ENCODE peak calls at places on chromosomes 5 and 9, in eight cellular contexts. U is CD4-positive, alpha-beta memory T cell; J is fibroblast of mammary gland; D is fibroblast of pulmonary artery; S is CD8-positive, alpha-beta memory T cell; W is cardiac muscle cell; T is HepG2; F is cardiac fibroblast. N is an unnamed sample.

GRCh38 chr9:12923472-12924009 is 148.7 kb downstream of the LURAP1L start:
- DNase-seq in U (no peak), J (peak; percentile 98), D (peak; percentile 96), S (no peak), W (peak; percentile 97), T (no peak), F (peak; percentile 97), N (peak; percentile 94)

GRCh38 chr9:107704791-107705190 is 215.2 kb upstream of the KLF4 start:
- DNase-seq in U (no peak), J (peak; percentile 18), D (no peak), S (no peak), W (no peak), T (no peak), F (no peak), N (no peak)

GRCh38 chr5:132394681-132395259 is 25.3 kb downstream of the SLC22A5 start:
- DNase-seq in U (no peak), J (no peak), D (no peak), S (no peak), W (no peak), T (no peak), F (no peak), N (no peak)

GRCh38 chr5:74242516-74242915 is 398.0 kb downstream of the ENC1 start:
- DNase-seq in U (no peak), J (no peak), D (no peak), S (no peak), W (no peak), T (no peak), F (no peak), N (no peak)

GRCh38 chr9:131627846-131628820 is 82.8 kb downstream of the PRRT1B start:
- DNase-seq in U (peak; percentile 75), J (peak; percentile 39), D (peak; percentile 59), S (peak; percentile 92), W (peak; percentile 88), T (no peak), F (peak; percentile 67), N (no peak)

GRCh38 chr5:118326496-118327045 is 661.8 kb downstream of the DTWD2 start:
- DNase-seq in U (no peak), J (no peak), D (peak; percentile 8), S (no peak), W (no peak), T (no peak), F (no peak), N (peak; percentile 43)

GRCh38 chr5:78671609-78672008 is 23.0 kb upstream of the LHFPL2 start:
- DNase-seq in U (no peak), J (peak; percentile 16), D (no peak), S (no peak), W (peak; percentile 83), T (peak; percentile 15), F (peak; percentile 78), N (no peak)

GRCh38 chr5:158635565-158635964 is 464.2 kb downstream of the EBF1 start:
- DNase-seq in U (no peak), J (no peak), D (no peak), S (no peak), W (no peak), T (no peak), F (no peak), N (no peak)

GRCh38 chr5:68406344-68406743 is 190.8 kb downstream of the PIK3R1 start:
- DNase-seq in U (no peak), J (no peak), D (no peak), S (no peak), W (no peak), T (no peak), F (no peak), N (no peak)

GRCh38 chr5:123174916-123175481 is 86.0 kb downstream of the PRDM6 start:
- DNase-seq in U (no peak), J (no peak), D (no peak), S (no peak), W (no peak), T (no peak), F (no peak), N (no peak)

GRCh38 chr5:179292681-179293080 is 52.6 kb downstream of the ADAMTS2 start:
- DNase-seq in U (no peak), J (no peak), D (no peak), S (peak; percentile 6), W (no peak), T (no peak), F (no peak), N (no peak)

GRCh38 chr9:119375892-119376291 is 6.7 kb upstream of the BRINP1 start:
- DNase-seq in U (no peak), J (peak; percentile 43), D (no peak), S (no peak), W (no peak), T (peak; percentile 29), F (no peak), N (no peak)

DNA sequence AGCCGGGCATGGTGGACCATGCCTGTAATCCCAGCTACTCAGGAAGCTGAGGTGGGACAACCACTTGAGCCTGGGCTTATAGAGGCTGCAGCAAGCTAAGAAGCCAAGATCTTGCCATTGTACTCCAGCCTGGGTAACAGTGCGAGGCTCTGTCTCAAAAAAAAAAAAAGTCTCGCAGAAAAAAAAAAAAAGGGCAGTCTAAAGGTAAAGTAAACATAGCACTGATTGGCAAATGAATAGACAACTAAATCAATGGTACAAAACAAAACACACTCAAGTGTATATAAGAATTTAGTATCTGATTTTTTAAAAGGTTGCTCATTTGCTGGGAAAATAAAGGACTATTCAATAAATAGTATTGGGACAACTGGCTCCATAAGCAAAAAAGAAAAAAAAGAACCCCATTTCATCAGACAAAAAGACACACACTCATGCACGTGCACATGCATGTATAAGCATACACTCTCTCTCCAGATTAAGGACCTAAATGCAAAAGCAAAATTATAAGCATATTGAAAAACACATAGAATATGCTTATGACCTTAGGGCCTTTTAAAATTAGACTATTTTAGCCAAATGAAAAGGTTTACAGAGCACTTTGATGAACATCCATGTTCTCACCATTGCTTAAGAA is 5.7 kb downstream of the IL6ST start:
- DNase-seq in U (no peak), J (no peak), D (no peak), S (no peak), W (no peak), T (peak; percentile 42), F (no peak), N (no peak)
- H3K4me3 ChIP-seq in U (no peak overlapping the region), J (no peak overlapping the region), D (peak overlapping the region; percentile 42), S (no peak overlapping the region), W (no peak overlapping the region), T (peak overlapping the region; percentile 24), F (no peak overlapping the region), N (no peak overlapping the region)

GRCh38 chr9:38484076-38484637 is 59.9 kb upstream of the IGFBPL1 start:
- DNase-seq in U (no peak), J (no peak), D (no peak), S (no peak), W (no peak), T (no peak), F (no peak), N (no peak)
- H3K4me3 ChIP-seq in U (no peak overlapping the region), J (no peak overlapping the region), D (no peak overlapping the region), S (no peak overlapping the region), W (no peak overlapping the region), T (no peak overlapping the region), F (no peak overlapping the region), N (no peak overlapping the region)

DNA sequence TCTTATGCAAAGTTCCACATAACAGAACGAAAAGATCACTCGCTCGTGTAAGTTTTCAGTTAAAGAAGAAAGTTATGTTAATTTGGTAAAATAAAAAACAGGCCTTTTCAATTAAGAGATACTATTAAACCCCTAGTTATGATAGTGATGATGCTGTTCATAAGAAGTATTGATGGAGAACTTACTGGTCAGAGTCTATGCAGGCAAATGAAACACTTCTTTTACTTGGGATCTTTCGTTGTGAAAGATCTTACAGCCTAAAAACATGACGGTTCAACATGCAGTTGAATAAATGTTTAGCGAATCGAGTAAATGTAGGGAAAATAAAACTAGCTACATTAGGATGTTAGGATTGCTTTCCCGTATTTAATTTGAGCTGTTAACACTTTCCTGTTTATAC is 2.0 kb downstream of the RHOBTB3 start:
- DNase-seq in U (no peak), J (no peak), D (no peak), S (no peak), W (no peak), T (no peak), F (no peak), N (no peak)
- H3K4me3 ChIP-seq in U (no peak overlapping the region), J (peak overlapping the region; percentile 86), D (peak overlapping the region; percentile 93), S (no peak overlapping the region), W (peak overlapping the region; percentile 96), T (no peak overlapping the region), F (peak overlapping the region; percentile 91), N (peak overlapping the region; percentile 89)

DNA sequence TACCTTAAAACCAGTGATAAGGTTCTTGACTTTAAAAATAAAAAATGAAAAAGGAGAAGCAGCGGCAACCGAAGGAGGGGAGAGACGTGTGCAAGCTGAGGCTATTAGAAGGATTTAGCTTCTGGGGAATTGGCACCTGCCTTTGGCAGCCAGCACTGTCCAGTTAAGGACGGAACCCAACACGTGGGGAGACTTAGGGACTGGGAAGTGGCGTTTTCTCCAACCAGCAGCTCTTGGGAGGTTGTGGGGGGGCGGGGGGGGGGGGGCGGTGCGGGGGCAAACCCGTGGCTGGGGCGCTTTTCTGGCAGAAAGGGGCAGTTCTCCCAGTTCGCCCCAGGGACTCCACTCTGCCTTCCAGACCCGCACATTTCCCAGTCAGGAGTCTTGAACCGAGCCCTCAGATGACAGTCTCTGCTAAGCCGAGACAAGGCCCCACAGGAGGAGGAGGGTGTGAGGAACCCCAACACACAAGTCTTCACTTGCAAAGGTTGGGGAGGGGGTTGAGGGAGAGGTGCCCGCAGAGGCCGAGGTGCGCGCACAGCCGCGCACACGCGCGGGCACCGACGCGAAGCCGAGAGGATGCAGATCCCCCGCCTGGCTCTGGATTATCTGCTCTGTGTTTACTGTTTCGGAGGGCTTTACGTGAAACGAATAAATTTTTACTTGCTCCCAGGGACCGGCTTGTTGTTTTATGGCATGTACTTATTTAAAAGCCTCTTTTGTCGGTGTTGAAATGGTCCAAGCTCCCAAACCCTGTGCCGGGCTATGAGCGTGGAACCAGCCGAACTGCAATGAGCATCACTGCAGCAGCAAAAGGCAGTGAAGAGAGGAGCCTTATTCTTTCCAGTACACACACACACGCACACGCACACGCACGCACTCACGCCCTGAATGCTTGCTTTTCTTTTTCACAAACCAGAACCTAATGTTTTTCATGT is 297.5 kb downstream of the PARP8 start:
- DNase-seq in U (no peak), J (no peak), D (no peak), S (no peak), W (no peak), T (no peak), F (no peak), N (no peak)
- H3K4me3 ChIP-seq in U (peak overlapping the region; percentile 14), J (peak overlapping the region; percentile 34), D (peak overlapping the region; percentile 52), S (peak overlapping the region; percentile 61), W (peak overlapping the region; percentile 34), T (no peak overlapping the region), F (peak overlapping the region; percentile 44), N (peak overlapping the region; percentile 45)

GRCh38 chr9:123391233-123391632 is 35.2 kb downstream of the CRB2 start:
- DNase-seq in U (no peak), J (no peak), D (no peak), S (no peak), W (no peak), T (no peak), F (no peak), N (no peak)

GRCh38 chr9:123392802-123393201 is 36.8 kb downstream of the CRB2 start:
- DNase-seq in U (no peak), J (no peak), D (no peak), S (no peak), W (no peak), T (no peak), F (no peak), N (no peak)

GRCh38 chr9:123390337-123391135 is 34.5 kb downstream of the CRB2 start:
- DNase-seq in U (no peak), J (no peak), D (no peak), S (no peak), W (no peak), T (no peak), F (no peak), N (no peak)

GRCh38 chr9:123389698-123390097 is 33.7 kb downstream of the CRB2 start:
- DNase-seq in U (no peak), J (no peak), D (no peak), S (no peak), W (no peak), T (no peak), F (no peak), N (no peak)

GRCh38 chr9:123391946-123392345 is 35.9 kb downstream of the CRB2 start:
- DNase-seq in U (no peak), J (no peak), D (no peak), S (no peak), W (no peak), T (no peak), F (no peak), N (no peak)
- H3K4me3 ChIP-seq in U (no peak overlapping the region), J (no peak overlapping the region), D (no peak overlapping the region), S (no peak overlapping the region), W (no peak overlapping the region), T (no peak overlapping the region), F (no peak overlapping the region), N (no peak overlapping the region)